ENCODE peak calls at places on chromosome 10, in four cellular contexts. One of them, this sample, is unnamed. For H3K27me3, the result is how much of the 10 kb centered on the place peaks cover.

GRCh38 chr10:79390057-79390456 is 42.8 kb downstream of the PPIF start:
- DNase-seq in H7: no peak
- DNase-seq in prostate gland: no peak
- DNase-seq in GM23248: no peak
- DNase-seq in this sample: no peak

GRCh38 chr10:132606536-132607316 is 69.1 kb downstream of the INPP5A start:
- DNase-seq in H7: peak
- DNase-seq in prostate gland: no peak
- DNase-seq in GM23248: no peak
- DNase-seq in this sample: no peak

GRCh38 chr10:93068411-93069244 is 5.1 kb upstream of the CYP26A1 start:
- DNase-seq in H7: peak
- DNase-seq in prostate gland: no peak
- DNase-seq in GM23248: peak
- DNase-seq in this sample: peak

GRCh38 chr10:103885617-103886016 is 30.2 kb upstream of the SH3PXD2A start:
- DNase-seq in H7: no peak
- DNase-seq in prostate gland: no peak
- DNase-seq in GM23248: peak
- DNase-seq in this sample: no peak

GRCh38 chr10:104028146-104028545 is 57.5 kb downstream of the COL17A1 start:
- DNase-seq in H7: peak
- DNase-seq in prostate gland: no peak
- DNase-seq in GM23248: peak
- DNase-seq in this sample: no peak

GRCh38 chr10:108454793-108455192 is 1290.3 kb upstream of the SORCS1 start:
- DNase-seq in H7: no peak
- DNase-seq in prostate gland: no peak
- DNase-seq in GM23248: peak
- DNase-seq in this sample: no peak

GRCh38 chr10:97500297-97500575 is 1.5 kb downstream of the UBTD1 start:
- DNase-seq in H7: no peak
- DNase-seq in prostate gland: no peak
- DNase-seq in GM23248: no peak
- DNase-seq in this sample: no peak

GRCh38 chr10:33335800-33336605 is 1.5 kb upstream of the NRP1 start:
- DNase-seq in H7: peak
- DNase-seq in prostate gland: peak
- DNase-seq in GM23248: peak
- DNase-seq in this sample: no peak

GRCh38 chr10:5553400-5554170 is 28.8 kb downstream of the CALML3 start:
- DNase-seq in H7: no peak
- DNase-seq in prostate gland: no peak
- DNase-seq in GM23248: no peak
- DNase-seq in this sample: no peak

GRCh38 chr10:102776779-102777417 is 33.1 kb downstream of the WBP1L start:
- DNase-seq in H7: peak
- DNase-seq in prostate gland: peak
- DNase-seq in GM23248: peak
- DNase-seq in this sample: no peak

GRCh38 chr10:79579361-79579760 is 19.2 kb upstream of the SFTPA2 start:
- DNase-seq in H7: no peak
- DNase-seq in prostate gland: no peak
- DNase-seq in GM23248: no peak
- DNase-seq in this sample: no peak

GRCh38 chr10:13425397-13425796 is 77.3 kb upstream of the SEPHS1 start:
- DNase-seq in H7: no peak
- DNase-seq in prostate gland: no peak
- DNase-seq in GM23248: no peak
- DNase-seq in this sample: no peak

GRCh38 chr10:34981834-34982233 is 108.3 kb downstream of the CUL2 start:
- DNase-seq in H7: no peak
- DNase-seq in prostate gland: no peak
- DNase-seq in GM23248: no peak
- DNase-seq in this sample: no peak

GRCh38 chr10:133257489-133258065 is 19.1 kb downstream of the ADAM8 start:
- DNase-seq in H7: peak
- DNase-seq in prostate gland: peak
- DNase-seq in GM23248: peak
- DNase-seq in this sample: no peak

GRCh38 chr10:46301056-46301645 is 14.4 kb downstream of the ANTXRL start:
- DNase-seq in H7: no peak
- DNase-seq in prostate gland: no peak
- DNase-seq in GM23248: no peak
- DNase-seq in this sample: peak

GRCh38 chr10:132446661-132447445 is 49.9 kb downstream of the PWWP2B start:
- DNase-seq in H7: no peak
- DNase-seq in prostate gland: peak
- DNase-seq in GM23248: peak
- DNase-seq in this sample: no peak

GRCh38 chr10:8044331-8044907 is 10.1 kb upstream of the GATA3 start:
- DNase-seq in H7: peak
- DNase-seq in prostate gland: no peak
- DNase-seq in GM23248: no peak
- DNase-seq in this sample: no peak
- H3K27me3 ChIP-seq in H7: half or more
- H3K27me3 ChIP-seq in prostate gland: under half
- H3K27me3 ChIP-seq in GM23248: half or more
- H3K27me3 ChIP-seq in this sample: under half

DNA sequence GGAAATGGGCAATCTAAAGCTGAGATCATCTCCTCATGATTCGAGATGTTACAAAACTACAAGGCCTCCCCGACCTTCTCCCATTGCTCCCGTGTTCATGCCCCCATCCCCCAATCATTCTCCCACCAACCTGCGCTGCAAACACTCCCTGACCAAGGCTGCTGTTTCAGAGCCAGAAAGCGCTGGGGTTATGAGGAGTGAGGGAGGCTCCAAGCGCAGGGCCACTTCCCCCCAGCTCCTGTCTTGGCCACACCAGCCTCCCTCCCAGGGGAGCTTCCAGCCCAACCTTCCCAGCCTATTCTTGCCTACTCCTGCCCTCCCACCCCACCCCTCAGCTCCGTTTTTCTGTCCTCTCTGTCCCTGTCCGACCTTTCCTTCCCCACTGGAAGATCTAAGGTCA is 14.7 kb upstream of the NODAL start:
- DNase-seq in H7: peak
- DNase-seq in prostate gland: no peak
- DNase-seq in GM23248: no peak
- DNase-seq in this sample: no peak
- H3K27me3 ChIP-seq in H7: under half
- H3K27me3 ChIP-seq in prostate gland: under half
- H3K27me3 ChIP-seq in GM23248: under half
- H3K27me3 ChIP-seq in this sample: under half

GRCh38 chr10:11858093-11858492 is 34.9 kb downstream of the PROSER2 start:
- DNase-seq in H7: no peak
- DNase-seq in prostate gland: no peak
- DNase-seq in GM23248: no peak
- DNase-seq in this sample: no peak
- H3K27me3 ChIP-seq in H7: under half
- H3K27me3 ChIP-seq in prostate gland: under half
- H3K27me3 ChIP-seq in GM23248: under half
- H3K27me3 ChIP-seq in this sample: under half

GRCh38 chr10:123140983-123141390 is 5.2 kb downstream of the HMX3 start:
- DNase-seq in H7: peak
- DNase-seq in prostate gland: no peak
- DNase-seq in GM23248: no peak
- DNase-seq in this sample: no peak

GRCh38 chr10:123140164-123140982 is 4.6 kb downstream of the HMX3 start:
- DNase-seq in H7: peak
- DNase-seq in prostate gland: no peak
- DNase-seq in GM23248: no peak
- DNase-seq in this sample: no peak

GRCh38 chr10:123139521-123140163 is 3.9 kb downstream of the HMX3 start:
- DNase-seq in H7: peak
- DNase-seq in prostate gland: no peak
- DNase-seq in GM23248: no peak
- DNase-seq in this sample: no peak

GRCh38 chr10:123136806-123137642 is 1.3 kb downstream of the HMX3 start:
- DNase-seq in H7: peak
- DNase-seq in prostate gland: no peak
- DNase-seq in GM23248: peak
- DNase-seq in this sample: no peak

GRCh38 chr10:123139165-123139520 is 3.4 kb downstream of the HMX3 start:
- DNase-seq in H7: no peak
- DNase-seq in prostate gland: no peak
- DNase-seq in GM23248: no peak
- DNase-seq in this sample: no peak
- H3K27me3 ChIP-seq in H7: half or more
- H3K27me3 ChIP-seq in prostate gland: half or more
- H3K27me3 ChIP-seq in GM23248: half or more
- H3K27me3 ChIP-seq in this sample: under half

GRCh38 chr10:111072232-111072631 is 4.6 kb upstream of the ADRA2A start:
- DNase-seq in H7: peak
- DNase-seq in prostate gland: no peak
- DNase-seq in GM23248: peak
- DNase-seq in this sample: no peak
- H3K27me3 ChIP-seq in H7: under half
- H3K27me3 ChIP-seq in prostate gland: under half
- H3K27me3 ChIP-seq in GM23248: under half
- H3K27me3 ChIP-seq in this sample: under half

GRCh38 chr10:11012476-11012875 is 5.2 kb upstream of the CELF2 start:
- DNase-seq in H7: no peak
- DNase-seq in prostate gland: no peak
- DNase-seq in GM23248: no peak
- DNase-seq in this sample: no peak
- H3K27me3 ChIP-seq in H7: under half
- H3K27me3 ChIP-seq in prostate gland: under half
- H3K27me3 ChIP-seq in GM23248: under half
- H3K27me3 ChIP-seq in this sample: under half

GRCh38 chr10:85188770-85189484 is 860.5 kb downstream of the CCSER2 start:
- DNase-seq in H7: no peak
- DNase-seq in prostate gland: no peak
- DNase-seq in GM23248: no peak
- DNase-seq in this sample: no peak
- H3K27me3 ChIP-seq in H7: under half
- H3K27me3 ChIP-seq in prostate gland: under half
- H3K27me3 ChIP-seq in GM23248: under half
- H3K27me3 ChIP-seq in this sample: under half

This sample was measured in vagina.